ENCODE peak calls at places on chromosomes 5 and 9, in four cellular contexts. One of them, this sample, is unnamed. For H3K27me3, the result is how much of the 10 kb centered on the place peaks cover.

GRCh38 chr9:38687389-38687842 is 32.5 kb downstream of the FAM240B start:
- DNase-seq in cardiac muscle cell: no peak
- DNase-seq in body of pancreas: peak
- DNase-seq in spleen: peak
- DNase-seq in this sample: peak

GRCh38 chr9:107465467-107466451 is 23.8 kb downstream of the KLF4 start:
- DNase-seq in cardiac muscle cell: peak
- DNase-seq in body of pancreas: peak
- DNase-seq in spleen: peak
- DNase-seq in this sample: peak

GRCh38 chr9:69745716-69746538 is 13.9 kb downstream of the PTAR1 start:
- DNase-seq in cardiac muscle cell: no peak
- DNase-seq in body of pancreas: no peak
- DNase-seq in spleen: no peak
- DNase-seq in this sample: no peak

GRCh38 chr5:110306650-110307049 is 419.8 kb downstream of the TMEM232 start:
- DNase-seq in cardiac muscle cell: no peak
- DNase-seq in body of pancreas: no peak
- DNase-seq in spleen: no peak
- DNase-seq in this sample: no peak

GRCh38 chr5:81817980-81818379 is 67.1 kb upstream of the SSBP2 start:
- DNase-seq in cardiac muscle cell: no peak
- DNase-seq in body of pancreas: no peak
- DNase-seq in spleen: no peak
- DNase-seq in this sample: no peak

GRCh38 chr9:128276574-128277270 is 646 bp downstream of the SWI5 start:
- DNase-seq in cardiac muscle cell: peak
- DNase-seq in body of pancreas: peak
- DNase-seq in spleen: no peak
- DNase-seq in this sample: peak

GRCh38 chr5:176167800-176168199 is 70.4 kb upstream of the SIMC1 start:
- DNase-seq in cardiac muscle cell: peak
- DNase-seq in body of pancreas: peak
- DNase-seq in spleen: no peak
- DNase-seq in this sample: no peak

GRCh38 chr5:39284552-39284951 is 65.2 kb upstream of the FYB1 start:
- DNase-seq in cardiac muscle cell: no peak
- DNase-seq in body of pancreas: no peak
- DNase-seq in spleen: no peak
- DNase-seq in this sample: no peak

GRCh38 chr9:107153336-107153735 is 129.7 kb upstream of the RAD23B start:
- DNase-seq in cardiac muscle cell: no peak
- DNase-seq in body of pancreas: no peak
- DNase-seq in spleen: no peak
- DNase-seq in this sample: no peak

GRCh38 chr9:107007981-107008380 is 145.0 kb downstream of the ZNF462 start:
- DNase-seq in cardiac muscle cell: no peak
- DNase-seq in body of pancreas: no peak
- DNase-seq in spleen: no peak
- DNase-seq in this sample: no peak

GRCh38 chr9:133632806-133633680 is 3.1 kb upstream of the DBH start:
- DNase-seq in cardiac muscle cell: peak
- DNase-seq in body of pancreas: no peak
- DNase-seq in spleen: no peak
- DNase-seq in this sample: no peak

GRCh38 chr9:99809586-99810357 is 11.9 kb upstream of the NR4A3 start:
- DNase-seq in cardiac muscle cell: no peak
- DNase-seq in body of pancreas: no peak
- DNase-seq in spleen: no peak
- DNase-seq in this sample: no peak

GRCh38 chr9:114094971-114095370 is 4.1 kb downstream of the KIF12 start:
- DNase-seq in cardiac muscle cell: no peak
- DNase-seq in body of pancreas: no peak
- DNase-seq in spleen: peak
- DNase-seq in this sample: no peak

GRCh38 chr5:100517301-100517974 is 17.7 kb upstream of the FAM174A start:
- DNase-seq in cardiac muscle cell: no peak
- DNase-seq in body of pancreas: no peak
- DNase-seq in spleen: no peak
- DNase-seq in this sample: peak

GRCh38 chr5:75012748-75013147 is 39.6 kb downstream of the GCNT4 start:
- DNase-seq in cardiac muscle cell: no peak
- DNase-seq in body of pancreas: no peak
- DNase-seq in spleen: no peak
- DNase-seq in this sample: no peak

GRCh38 chr5:97297063-97297715 is 114.1 kb upstream of the RIOK2 start:
- DNase-seq in cardiac muscle cell: peak
- DNase-seq in body of pancreas: no peak
- DNase-seq in spleen: no peak
- DNase-seq in this sample: peak

GRCh38 chr5:139774980-139775654 is 20.5 kb upstream of the PSD2 start:
- DNase-seq in cardiac muscle cell: peak
- DNase-seq in body of pancreas: peak
- DNase-seq in spleen: peak
- DNase-seq in this sample: peak

DNA sequence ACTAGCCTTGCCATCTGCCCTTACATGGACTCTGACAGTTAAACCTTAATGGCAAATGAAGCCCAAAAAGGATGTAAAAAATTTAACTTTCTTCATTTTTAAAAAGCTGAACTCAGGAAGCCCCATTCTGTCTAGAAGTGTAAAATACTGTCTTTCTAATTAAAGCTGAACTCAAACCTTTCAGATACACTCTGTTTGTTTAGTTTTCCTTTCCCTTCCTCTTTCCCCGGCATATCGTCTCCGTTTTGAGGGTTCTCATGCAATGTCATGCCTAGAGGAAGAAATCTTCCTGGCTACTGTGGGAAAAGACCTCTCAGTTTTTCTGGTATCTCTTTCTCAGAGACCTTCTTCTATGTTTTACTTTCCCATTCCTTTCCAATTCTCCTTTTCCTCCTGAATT is 841.5 kb downstream of the DTWD2 start:
- DNase-seq in cardiac muscle cell: no peak
- DNase-seq in body of pancreas: no peak
- DNase-seq in spleen: no peak
- DNase-seq in this sample: no peak
- H3K27me3 ChIP-seq in cardiac muscle cell: under half
- H3K27me3 ChIP-seq in body of pancreas: under half
- H3K27me3 ChIP-seq in spleen: under half
- H3K27me3 ChIP-seq in this sample: under half

DNA sequence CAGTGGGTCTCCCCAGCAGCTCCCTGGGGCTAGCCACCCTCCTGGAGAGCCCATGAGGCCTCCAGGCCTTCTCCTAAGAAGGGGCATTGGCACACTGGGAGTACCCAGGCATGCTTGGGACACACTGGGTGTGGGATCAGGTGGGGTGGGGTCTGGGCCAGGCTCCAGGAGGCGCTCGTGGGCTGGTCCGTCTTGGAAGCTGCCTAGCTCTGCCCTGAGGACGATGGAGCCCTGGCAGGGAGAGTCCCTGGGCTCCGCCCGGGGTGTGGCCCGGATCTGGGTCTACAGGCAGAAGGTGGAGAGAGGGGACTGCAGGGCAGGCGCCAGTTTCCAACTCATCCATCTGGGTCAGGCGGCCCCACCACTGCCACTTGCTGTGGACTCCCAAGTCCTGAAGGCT is 2.4 kb downstream of the PRRX2 start:
- DNase-seq in cardiac muscle cell: no peak
- DNase-seq in body of pancreas: no peak
- DNase-seq in spleen: no peak
- DNase-seq in this sample: peak
- H3K27me3 ChIP-seq in cardiac muscle cell: under half
- H3K27me3 ChIP-seq in body of pancreas: under half
- H3K27me3 ChIP-seq in spleen: under half
- H3K27me3 ChIP-seq in this sample: under half

DNA sequence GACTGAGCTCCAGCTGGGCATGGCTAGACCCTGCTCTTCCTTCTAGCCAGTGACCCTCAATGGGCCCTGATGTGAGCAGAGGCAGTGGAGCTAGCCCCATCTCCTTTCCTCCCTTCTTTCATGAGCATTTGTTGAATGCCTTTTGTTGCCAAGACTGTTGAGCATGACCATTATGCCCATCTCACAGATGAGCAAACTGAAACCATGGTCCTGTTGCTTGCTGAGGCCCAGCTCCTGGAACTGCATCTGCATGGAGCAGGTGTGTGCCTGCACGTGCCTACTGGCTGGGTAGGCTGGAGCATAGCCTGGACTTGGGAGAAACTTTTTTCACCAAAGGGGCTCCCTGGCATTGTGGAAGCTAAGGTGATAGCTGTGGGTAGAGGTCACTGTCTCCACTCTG is 3.0 kb upstream of the WNK2 start:
- DNase-seq in cardiac muscle cell: no peak
- DNase-seq in body of pancreas: no peak
- DNase-seq in spleen: no peak
- DNase-seq in this sample: no peak
- H3K27me3 ChIP-seq in cardiac muscle cell: under half
- H3K27me3 ChIP-seq in body of pancreas: under half
- H3K27me3 ChIP-seq in spleen: under half
- H3K27me3 ChIP-seq in this sample: under half

GRCh38 chr5:73451218-73452130 is 2.9 kb upstream of the FOXD1 start:
- DNase-seq in cardiac muscle cell: peak
- DNase-seq in body of pancreas: peak
- DNase-seq in spleen: peak
- DNase-seq in this sample: peak
- H3K27me3 ChIP-seq in cardiac muscle cell: half or more
- H3K27me3 ChIP-seq in body of pancreas: under half
- H3K27me3 ChIP-seq in spleen: half or more
- H3K27me3 ChIP-seq in this sample: half or more

GRCh38 chr9:131065599-131065998 is 30.7 kb upstream of the AIF1L start:
- DNase-seq in cardiac muscle cell: no peak
- DNase-seq in body of pancreas: no peak
- DNase-seq in spleen: no peak
- DNase-seq in this sample: no peak

GRCh38 chr9:131072107-131072870 is 24.0 kb upstream of the AIF1L start:
- DNase-seq in cardiac muscle cell: no peak
- DNase-seq in body of pancreas: no peak
- DNase-seq in spleen: no peak
- DNase-seq in this sample: no peak

GRCh38 chr9:131067625-131068024 is 28.7 kb upstream of the AIF1L start:
- DNase-seq in cardiac muscle cell: no peak
- DNase-seq in body of pancreas: no peak
- DNase-seq in spleen: no peak
- DNase-seq in this sample: no peak

GRCh38 chr9:131069699-131070098 is 26.6 kb upstream of the AIF1L start:
- DNase-seq in cardiac muscle cell: no peak
- DNase-seq in body of pancreas: no peak
- DNase-seq in spleen: no peak
- DNase-seq in this sample: no peak

DNA sequence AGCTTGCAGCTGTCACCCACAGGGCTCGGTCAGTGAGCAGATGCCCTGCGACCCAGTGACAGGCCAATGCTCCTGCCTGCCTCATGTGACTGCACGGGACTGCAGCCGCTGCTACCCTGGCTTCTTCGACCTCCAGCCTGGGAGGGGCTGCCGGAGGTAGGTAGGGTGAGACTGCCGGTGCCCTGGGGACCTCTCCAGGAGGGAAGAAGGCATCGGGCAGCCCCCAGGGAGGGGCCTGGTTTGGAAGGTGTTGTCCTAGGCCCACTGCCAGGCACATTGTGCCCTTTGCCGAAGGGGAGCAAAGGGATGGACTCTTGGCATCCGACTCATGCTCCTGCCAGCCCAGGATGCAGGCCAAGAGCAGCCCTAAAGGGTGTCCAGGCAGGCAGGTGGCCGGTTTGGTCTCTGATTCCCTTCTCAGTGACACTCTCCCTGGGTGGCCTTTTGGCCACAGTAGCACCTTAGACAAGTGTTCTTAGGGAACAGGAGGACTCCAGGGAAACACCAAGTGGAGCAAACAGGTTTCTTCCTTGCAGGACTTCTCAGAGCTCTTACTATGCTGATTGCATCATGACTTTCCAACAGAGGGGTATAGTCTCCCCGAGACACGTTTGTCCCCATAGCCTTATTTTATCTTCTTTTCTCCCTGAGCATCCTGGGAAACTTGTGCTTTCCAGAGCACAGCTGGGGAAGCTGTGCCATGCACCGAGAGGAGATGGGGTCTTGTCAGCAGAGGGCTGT is 28.1 kb upstream of the AIF1L start:
- DNase-seq in cardiac muscle cell: no peak
- DNase-seq in body of pancreas: no peak
- DNase-seq in spleen: no peak
- DNase-seq in this sample: no peak
- H3K27me3 ChIP-seq in cardiac muscle cell: under half
- H3K27me3 ChIP-seq in body of pancreas: under half
- H3K27me3 ChIP-seq in spleen: under half
- H3K27me3 ChIP-seq in this sample: under half

GRCh38 chr5:31890025-31890424 is 251.1 kb downstream of the PDZD2 start:
- DNase-seq in cardiac muscle cell: no peak
- DNase-seq in body of pancreas: no peak
- DNase-seq in spleen: no peak
- DNase-seq in this sample: no peak
- H3K27me3 ChIP-seq in cardiac muscle cell: under half
- H3K27me3 ChIP-seq in body of pancreas: under half
- H3K27me3 ChIP-seq in spleen: under half
- H3K27me3 ChIP-seq in this sample: under half

GRCh38 chr9:131008563-131008908 is 438 bp upstream of the LAMC3 start:
- DNase-seq in cardiac muscle cell: no peak
- DNase-seq in body of pancreas: no peak
- DNase-seq in spleen: no peak
- DNase-seq in this sample: no peak
- H3K27me3 ChIP-seq in cardiac muscle cell: under half
- H3K27me3 ChIP-seq in body of pancreas: under half
- H3K27me3 ChIP-seq in spleen: under half
- H3K27me3 ChIP-seq in this sample: under half

GRCh38 chr5:159713254-159713653 is 203.0 kb upstream of the ADRA1B start:
- DNase-seq in cardiac muscle cell: no peak
- DNase-seq in body of pancreas: no peak
- DNase-seq in spleen: no peak
- DNase-seq in this sample: no peak
- H3K27me3 ChIP-seq in cardiac muscle cell: under half
- H3K27me3 ChIP-seq in body of pancreas: under half
- H3K27me3 ChIP-seq in spleen: under half
- H3K27me3 ChIP-seq in this sample: under half

GRCh38 chr9:130911254-130912049 is 14.8 kb upstream of the QRFP start:
- DNase-seq in cardiac muscle cell: no peak
- DNase-seq in body of pancreas: no peak
- DNase-seq in spleen: no peak
- DNase-seq in this sample: no peak

GRCh38 chr9:130905902-130906726 is 9.5 kb upstream of the QRFP start:
- DNase-seq in cardiac muscle cell: no peak
- DNase-seq in body of pancreas: no peak
- DNase-seq in spleen: no peak
- DNase-seq in this sample: no peak

GRCh38 chr9:130908129-130908877 is 11.7 kb upstream of the QRFP start:
- DNase-seq in cardiac muscle cell: no peak
- DNase-seq in body of pancreas: no peak
- DNase-seq in spleen: no peak
- DNase-seq in this sample: no peak

GRCh38 chr9:130906727-130907416 is 10.3 kb upstream of the QRFP start:
- DNase-seq in cardiac muscle cell: no peak
- DNase-seq in body of pancreas: no peak
- DNase-seq in spleen: no peak
- DNase-seq in this sample: no peak

GRCh38 chr9:130908878-130909356 is 12.3 kb upstream of the QRFP start:
- DNase-seq in cardiac muscle cell: no peak
- DNase-seq in body of pancreas: no peak
- DNase-seq in spleen: no peak
- DNase-seq in this sample: no peak
- H3K27me3 ChIP-seq in cardiac muscle cell: under half
- H3K27me3 ChIP-seq in body of pancreas: under half
- H3K27me3 ChIP-seq in spleen: under half
- H3K27me3 ChIP-seq in this sample: under half

This sample was measured in colonic mucosa.